ENCODE peak calls at places on chromosomes 12 and 14, in five cellular contexts. One of them, this sample, is unnamed.

GRCh38 chr12:53530920-53531319 is 23.6 kb upstream of the NPFF start:
- DNase-seq in transverse colon: no peak
- DNase-seq in stomach: no peak
- DNase-seq in suprapubic skin: no peak
- DNase-seq in HCT116: peak; percentile 16
- DNase-seq in this sample: no peak

GRCh38 chr14:73757381-73757780 is 43.2 kb upstream of the PNMA1 start:
- DNase-seq in transverse colon: no peak
- DNase-seq in stomach: no peak
- DNase-seq in suprapubic skin: no peak
- DNase-seq in HCT116: no peak
- DNase-seq in this sample: no peak

GRCh38 chr12:53299101-53299453 is 418 bp upstream of the MYG1 start:
- DNase-seq in transverse colon: no peak
- DNase-seq in stomach: no peak
- DNase-seq in suprapubic skin: no peak
- DNase-seq in HCT116: peak; percentile 29
- DNase-seq in this sample: no peak

GRCh38 chr12:40752011-40752410 is 59.8 kb downstream of the CNTN1 start:
- DNase-seq in transverse colon: no peak
- DNase-seq in stomach: no peak
- DNase-seq in suprapubic skin: no peak
- DNase-seq in HCT116: no peak
- DNase-seq in this sample: no peak

GRCh38 chr14:72142328-72142727 is 210.1 kb downstream of the RGS6 start:
- DNase-seq in transverse colon: no peak
- DNase-seq in stomach: no peak
- DNase-seq in suprapubic skin: no peak
- DNase-seq in HCT116: no peak
- DNase-seq in this sample: no peak

GRCh38 chr12:89334770-89335169 is 17.5 kb downstream of the DUSP6 start:
- DNase-seq in transverse colon: no peak
- DNase-seq in stomach: no peak
- DNase-seq in suprapubic skin: no peak
- DNase-seq in HCT116: no peak
- DNase-seq in this sample: no peak

GRCh38 chr14:100317897-100318808 is 5.0 kb upstream of the SLC25A47 start:
- DNase-seq in transverse colon: peak; percentile 78
- DNase-seq in stomach: peak; percentile 74
- DNase-seq in suprapubic skin: no peak
- DNase-seq in HCT116: peak; percentile 35
- DNase-seq in this sample: no peak

GRCh38 chr12:15800278-15800677 is 11.1 kb upstream of the EPS8 start:
- DNase-seq in transverse colon: no peak
- DNase-seq in stomach: no peak
- DNase-seq in suprapubic skin: no peak
- DNase-seq in HCT116: no peak
- DNase-seq in this sample: no peak

GRCh38 chr12:72632286-72632685 is 360.1 kb downstream of the TRHDE start:
- DNase-seq in transverse colon: no peak
- DNase-seq in stomach: no peak
- DNase-seq in suprapubic skin: no peak
- DNase-seq in HCT116: no peak
- DNase-seq in this sample: no peak

GRCh38 chr14:28163261-28163660 is 603.3 kb upstream of the FOXG1 start:
- DNase-seq in transverse colon: no peak
- DNase-seq in stomach: no peak
- DNase-seq in suprapubic skin: no peak
- DNase-seq in HCT116: no peak
- DNase-seq in this sample: no peak

GRCh38 chr12:98188649-98189048 is 326.7 kb upstream of the TMPO start:
- DNase-seq in transverse colon: no peak
- DNase-seq in stomach: no peak
- DNase-seq in suprapubic skin: no peak
- DNase-seq in HCT116: no peak
- DNase-seq in this sample: no peak

GRCh38 chr12:12442548-12443071 is 85.7 kb downstream of the BORCS5 start:
- DNase-seq in transverse colon: no peak
- DNase-seq in stomach: no peak
- DNase-seq in suprapubic skin: no peak
- DNase-seq in HCT116: peak; percentile 12
- DNase-seq in this sample: no peak

GRCh38 chr12:66716522-66716921 is 37.6 kb upstream of the GRIP1 start:
- DNase-seq in transverse colon: no peak
- DNase-seq in stomach: no peak
- DNase-seq in suprapubic skin: no peak
- DNase-seq in HCT116: no peak
- DNase-seq in this sample: no peak

GRCh38 chr12:46562625-46563228 is 190.2 kb upstream of the SLC38A2 start:
- DNase-seq in transverse colon: no peak
- DNase-seq in stomach: no peak
- DNase-seq in suprapubic skin: no peak
- DNase-seq in HCT116: no peak
- DNase-seq in this sample: no peak

GRCh38 chr14:72738181-72738611 is 155.7 kb downstream of the DPF3 start:
- DNase-seq in transverse colon: no peak
- DNase-seq in stomach: peak; percentile 15
- DNase-seq in suprapubic skin: no peak
- DNase-seq in HCT116: no peak
- DNase-seq in this sample: no peak

GRCh38 chr12:62288328-62288727 is 28.1 kb downstream of the USP15 start:
- DNase-seq in transverse colon: no peak
- DNase-seq in stomach: no peak
- DNase-seq in suprapubic skin: no peak
- DNase-seq in HCT116: no peak
- DNase-seq in this sample: no peak

GRCh38 chr12:104454997-104455396 is 1.8 kb upstream of the CHST11 start:
- DNase-seq in transverse colon: no peak
- DNase-seq in stomach: no peak
- DNase-seq in suprapubic skin: no peak
- DNase-seq in HCT116: peak; percentile 57
- DNase-seq in this sample: no peak

GRCh38 chr12:128956755-128957154 is 103.5 kb downstream of the GLT1D1 start:
- DNase-seq in transverse colon: no peak
- DNase-seq in stomach: no peak
- DNase-seq in suprapubic skin: no peak
- DNase-seq in HCT116: no peak
- DNase-seq in this sample: no peak

GRCh38 chr12:1880153-1880845 is 38.2 kb downstream of the CACNA2D4 start:
- DNase-seq in transverse colon: no peak
- DNase-seq in stomach: no peak
- DNase-seq in suprapubic skin: no peak
- DNase-seq in HCT116: no peak
- DNase-seq in this sample: peak; percentile 10

GRCh38 chr14:81480741-81481140 is 52.9 kb downstream of the SEL1L start:
- DNase-seq in transverse colon: no peak
- DNase-seq in stomach: no peak
- DNase-seq in suprapubic skin: no peak
- DNase-seq in HCT116: no peak
- DNase-seq in this sample: no peak

GRCh38 chr12:31089072-31089471 is 15.4 kb downstream of the DDX11 start:
- DNase-seq in transverse colon: no peak
- DNase-seq in stomach: no peak
- DNase-seq in suprapubic skin: no peak
- DNase-seq in HCT116: no peak
- DNase-seq in this sample: no peak

GRCh38 chr12:111409403-111410228 is 3.9 kb downstream of the SH2B3 start:
- DNase-seq in transverse colon: no peak
- DNase-seq in stomach: no peak
- DNase-seq in suprapubic skin: no peak
- DNase-seq in HCT116: no peak
- DNase-seq in this sample: no peak

GRCh38 chr14:69199786-69200185 is 8.5 kb downstream of the EXD2 start:
- DNase-seq in transverse colon: no peak
- DNase-seq in stomach: no peak
- DNase-seq in suprapubic skin: no peak
- DNase-seq in HCT116: no peak
- DNase-seq in this sample: no peak

GRCh38 chr12:105935106-105935505 is 203.6 kb downstream of the NUAK1 start:
- DNase-seq in transverse colon: no peak
- DNase-seq in stomach: no peak
- DNase-seq in suprapubic skin: no peak
- DNase-seq in HCT116: no peak
- DNase-seq in this sample: no peak

DNA sequence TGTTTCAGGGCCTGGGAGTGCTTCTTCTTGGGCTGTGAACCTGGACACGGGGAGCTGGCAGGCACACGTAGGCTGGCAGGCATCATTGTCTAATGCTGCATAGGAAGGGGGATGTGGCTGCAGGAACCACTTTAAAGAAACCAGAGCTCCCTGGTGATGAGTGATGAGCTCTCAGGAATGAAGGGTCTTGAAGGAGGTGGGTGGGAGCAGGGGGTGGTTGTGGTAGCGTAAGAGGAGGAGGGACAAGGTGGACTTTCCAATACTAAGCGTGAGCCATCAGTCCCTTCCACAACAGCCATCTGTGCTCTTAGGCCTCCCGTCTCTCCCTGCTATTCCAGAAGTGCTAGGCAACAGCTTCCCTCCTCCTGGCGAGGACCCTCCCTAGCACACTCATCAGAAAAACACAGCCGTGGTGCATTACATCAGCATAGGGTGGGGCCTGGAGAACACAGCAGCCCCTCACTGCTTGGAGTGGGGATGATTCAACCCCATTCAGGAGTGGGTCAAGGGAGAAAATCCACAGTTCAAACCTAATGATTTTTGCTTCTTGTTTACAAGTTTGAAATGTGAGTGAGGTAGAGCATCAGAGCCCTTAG is 356.2 kb upstream of the DDHD1 start:
- DNase-seq in transverse colon: peak; percentile 37
- DNase-seq in stomach: no peak
- DNase-seq in suprapubic skin: no peak
- DNase-seq in HCT116: no peak
- DNase-seq in this sample: no peak
- H3K27ac ChIP-seq in transverse colon: peak overlapping the region; percentile 67
- H3K27ac ChIP-seq in stomach: peak overlapping the region; percentile 33
- H3K27ac ChIP-seq in suprapubic skin: peak overlapping the region; percentile 57
- H3K27ac ChIP-seq in HCT116: no peak overlapping the region
- H3K27ac ChIP-seq in this sample: peak overlapping the region; percentile 63

DNA sequence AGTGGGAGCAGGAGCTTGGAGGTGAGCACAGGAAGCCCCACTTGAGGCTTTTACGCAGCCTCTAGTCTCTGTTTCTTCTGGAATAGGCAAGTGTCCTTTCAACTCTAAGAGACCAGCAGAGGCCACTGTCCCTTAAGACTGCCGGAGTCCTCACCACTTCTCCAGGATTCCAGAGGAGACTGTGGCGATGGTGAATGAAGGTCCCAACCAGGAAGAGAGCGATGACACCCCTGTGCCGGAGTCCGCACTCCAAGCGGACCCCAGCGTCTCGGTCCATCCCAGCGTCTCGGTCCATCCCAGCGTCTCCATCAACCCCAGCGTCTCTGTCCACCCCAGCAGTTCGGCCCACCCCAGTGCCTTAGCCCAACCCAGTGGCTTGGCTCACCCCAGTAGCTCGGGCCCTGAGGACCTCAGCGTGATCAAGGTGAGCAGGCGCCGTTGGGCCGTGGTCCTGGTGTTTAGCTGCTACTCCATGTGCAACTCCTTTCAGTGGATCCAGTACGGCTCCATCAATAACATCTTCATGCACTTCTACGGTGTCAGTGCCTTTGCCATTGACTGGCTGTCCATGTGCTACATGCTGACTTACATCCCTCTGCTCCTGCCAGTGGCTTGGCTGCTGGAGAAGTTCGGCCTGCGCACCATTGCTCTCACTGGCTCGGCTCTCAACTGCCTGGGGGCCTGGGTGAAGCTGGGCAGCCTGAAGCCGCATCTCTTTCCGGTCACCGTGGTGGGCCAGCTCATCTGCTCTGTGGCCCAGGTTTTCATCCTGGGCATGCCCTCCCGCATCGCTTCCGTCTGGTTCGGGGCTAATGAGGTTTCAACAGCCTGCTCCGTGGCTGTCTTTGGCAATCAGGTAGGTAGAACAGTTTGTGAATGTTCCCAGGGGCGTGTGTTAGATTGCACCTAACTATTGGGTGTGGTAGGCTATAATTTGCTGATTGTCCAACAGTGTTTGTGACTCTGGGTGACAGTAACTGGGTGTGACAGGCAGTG is 664 bp downstream of the FLVCR2 start:
- DNase-seq in transverse colon: peak; percentile 80
- DNase-seq in stomach: no peak
- DNase-seq in suprapubic skin: no peak
- DNase-seq in HCT116: no peak
- DNase-seq in this sample: peak; percentile 33
- TF ChIP-seq POLR2A in transverse colon: peak; percentile 90
- TF ChIP-seq POLR2A in stomach: no peak
- TF ChIP-seq POLR2A in suprapubic skin: no peak
- TF ChIP-seq POLR2A in HCT116: no peak
- TF ChIP-seq POLR2A in this sample: no peak

GRCh38 chr14:96316087-96316486 is 47.1 kb downstream of the ATG2B start:
- DNase-seq in transverse colon: no peak
- DNase-seq in stomach: no peak
- DNase-seq in suprapubic skin: no peak
- DNase-seq in HCT116: no peak
- DNase-seq in this sample: no peak
- TF ChIP-seq POLR2AphosphoS5 in transverse colon: no peak
- TF ChIP-seq POLR2AphosphoS5 in stomach: no peak
- TF ChIP-seq POLR2AphosphoS5 in suprapubic skin: no peak
- TF ChIP-seq POLR2AphosphoS5 in HCT116: no peak
- TF ChIP-seq POLR2AphosphoS5 in this sample: no peak

DNA sequence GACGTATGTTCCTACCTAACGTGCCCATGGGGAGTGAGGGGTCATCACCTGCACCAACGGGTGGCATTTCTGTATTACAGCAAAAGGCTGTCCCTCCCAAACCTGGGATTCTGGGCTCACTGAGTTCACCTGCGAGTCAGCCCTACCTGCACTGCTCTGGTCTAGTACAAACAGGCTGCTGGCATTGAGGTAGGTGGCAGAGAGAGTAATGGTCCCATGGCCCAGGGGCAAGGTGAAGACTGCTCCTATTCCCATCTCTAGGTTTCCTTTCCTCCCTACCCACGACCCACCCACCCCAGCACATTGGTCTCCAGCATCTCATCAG is 421 bp downstream of the SUOX start:
- DNase-seq in transverse colon: no peak
- DNase-seq in stomach: no peak
- DNase-seq in suprapubic skin: no peak
- DNase-seq in HCT116: no peak
- DNase-seq in this sample: no peak
- H3K27ac ChIP-seq in transverse colon: peak overlapping the region; percentile 89
- H3K27ac ChIP-seq in stomach: peak overlapping the region; percentile 82
- H3K27ac ChIP-seq in suprapubic skin: peak overlapping the region; percentile 74
- H3K27ac ChIP-seq in HCT116: peak overlapping the region; percentile 63
- H3K27ac ChIP-seq in this sample: peak overlapping the region; percentile 91

DNA sequence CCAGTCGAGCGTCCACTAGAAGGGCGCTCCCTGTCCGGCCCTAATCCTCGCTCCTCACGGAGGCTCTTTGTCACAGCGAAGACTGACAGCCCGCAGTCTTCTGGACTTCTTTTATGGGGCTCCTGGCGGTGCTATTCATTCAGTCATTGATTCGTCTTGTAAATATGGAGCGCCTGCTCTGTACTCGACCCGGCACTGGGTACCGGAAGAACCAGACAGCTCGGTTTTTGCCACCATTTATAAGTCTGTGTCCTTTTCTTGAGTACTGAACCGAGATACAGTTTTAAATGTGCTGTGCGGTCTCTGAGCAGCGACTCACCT is 570 bp downstream of the DMAC2L start:
- DNase-seq in transverse colon: no peak
- DNase-seq in stomach: no peak
- DNase-seq in suprapubic skin: no peak
- DNase-seq in HCT116: no peak
- DNase-seq in this sample: no peak
- TF ChIP-seq POLR2A in transverse colon: no peak
- TF ChIP-seq POLR2A in stomach: no peak
- TF ChIP-seq POLR2A in suprapubic skin: no peak
- TF ChIP-seq POLR2A in HCT116: no peak
- TF ChIP-seq POLR2A in this sample: no peak

This sample was measured in breast epithelium.